ENCODE peak calls at places on chromosomes 7 and 10, in ten cellular contexts. One of them, this sample, is unnamed.

GRCh38 chr7:131249003-131249402 is 78.7 kb upstream of the MKLN1 start:
- DNase-seq in colonic mucosa: peak
- DNase-seq in AG04449: peak
- DNase-seq in fibroblast of pulmonary artery: peak
- DNase-seq in AG09319: peak
- DNase-seq in fibroblast of mammary gland: peak
- DNase-seq in neural progenitor cell: no peak
- DNase-seq in cardiac fibroblast: peak
- DNase-seq in endodermal cell: peak
- DNase-seq in MCF 10A: peak
- DNase-seq in this sample: peak

GRCh38 chr10:127309609-127310008 is 113.2 kb upstream of the INSYN2A start:
- DNase-seq in colonic mucosa: no peak
- DNase-seq in AG04449: no peak
- DNase-seq in fibroblast of pulmonary artery: peak
- DNase-seq in AG09319: peak
- DNase-seq in fibroblast of mammary gland: peak
- DNase-seq in neural progenitor cell: no peak
- DNase-seq in cardiac fibroblast: peak
- DNase-seq in endodermal cell: no peak
- DNase-seq in MCF 10A: no peak
- DNase-seq in this sample: no peak

GRCh38 chr7:70539622-70540021 is 592.3 kb upstream of the GALNT17 start:
- DNase-seq in colonic mucosa: no peak
- DNase-seq in AG04449: no peak
- DNase-seq in fibroblast of pulmonary artery: no peak
- DNase-seq in AG09319: no peak
- DNase-seq in fibroblast of mammary gland: no peak
- DNase-seq in neural progenitor cell: no peak
- DNase-seq in cardiac fibroblast: no peak
- DNase-seq in endodermal cell: no peak
- DNase-seq in MCF 10A: no peak
- DNase-seq in this sample: no peak

GRCh38 chr10:110735620-110736027 is 91.5 kb downstream of the RBM20 start:
- DNase-seq in colonic mucosa: no peak
- DNase-seq in AG04449: no peak
- DNase-seq in fibroblast of pulmonary artery: no peak
- DNase-seq in AG09319: no peak
- DNase-seq in fibroblast of mammary gland: no peak
- DNase-seq in neural progenitor cell: no peak
- DNase-seq in cardiac fibroblast: no peak
- DNase-seq in endodermal cell: no peak
- DNase-seq in MCF 10A: no peak
- DNase-seq in this sample: no peak

GRCh38 chr7:44534501-44534900 is 6.6 kb downstream of the NPC1L1 start:
- DNase-seq in colonic mucosa: peak
- DNase-seq in AG04449: no peak
- DNase-seq in fibroblast of pulmonary artery: peak
- DNase-seq in AG09319: no peak
- DNase-seq in fibroblast of mammary gland: peak
- DNase-seq in neural progenitor cell: peak
- DNase-seq in cardiac fibroblast: peak
- DNase-seq in endodermal cell: peak
- DNase-seq in MCF 10A: peak
- DNase-seq in this sample: no peak

GRCh38 chr7:132216847-132217246 is 359.4 kb downstream of the PLXNA4 start:
- DNase-seq in colonic mucosa: no peak
- DNase-seq in AG04449: no peak
- DNase-seq in fibroblast of pulmonary artery: no peak
- DNase-seq in AG09319: no peak
- DNase-seq in fibroblast of mammary gland: no peak
- DNase-seq in neural progenitor cell: no peak
- DNase-seq in cardiac fibroblast: no peak
- DNase-seq in endodermal cell: no peak
- DNase-seq in MCF 10A: no peak
- DNase-seq in this sample: no peak

GRCh38 chr10:22022257-22023051 is 18.9 kb upstream of the DNAJC1 start:
- DNase-seq in colonic mucosa: peak
- DNase-seq in AG04449: no peak
- DNase-seq in fibroblast of pulmonary artery: peak
- DNase-seq in AG09319: no peak
- DNase-seq in fibroblast of mammary gland: peak
- DNase-seq in neural progenitor cell: no peak
- DNase-seq in cardiac fibroblast: no peak
- DNase-seq in endodermal cell: no peak
- DNase-seq in MCF 10A: no peak
- DNase-seq in this sample: no peak

GRCh38 chr10:43340619-43341018 is 30.8 kb upstream of the FXYD4 start:
- DNase-seq in colonic mucosa: no peak
- DNase-seq in AG04449: no peak
- DNase-seq in fibroblast of pulmonary artery: no peak
- DNase-seq in AG09319: no peak
- DNase-seq in fibroblast of mammary gland: peak
- DNase-seq in neural progenitor cell: no peak
- DNase-seq in cardiac fibroblast: no peak
- DNase-seq in endodermal cell: no peak
- DNase-seq in MCF 10A: peak
- DNase-seq in this sample: no peak

GRCh38 chr10:95500649-95501048 is 60.5 kb downstream of the SORBS1 start:
- DNase-seq in colonic mucosa: no peak
- DNase-seq in AG04449: no peak
- DNase-seq in fibroblast of pulmonary artery: no peak
- DNase-seq in AG09319: no peak
- DNase-seq in fibroblast of mammary gland: no peak
- DNase-seq in neural progenitor cell: no peak
- DNase-seq in cardiac fibroblast: no peak
- DNase-seq in endodermal cell: no peak
- DNase-seq in MCF 10A: no peak
- DNase-seq in this sample: no peak

GRCh38 chr7:65001291-65001814 is 5.1 kb downstream of the ERV3-1 start:
- DNase-seq in colonic mucosa: no peak
- DNase-seq in AG04449: no peak
- DNase-seq in fibroblast of pulmonary artery: no peak
- DNase-seq in AG09319: no peak
- DNase-seq in fibroblast of mammary gland: no peak
- DNase-seq in neural progenitor cell: no peak
- DNase-seq in cardiac fibroblast: no peak
- DNase-seq in endodermal cell: no peak
- DNase-seq in MCF 10A: no peak
- DNase-seq in this sample: no peak

GRCh38 chr10:43197834-43198681 is 59.8 kb downstream of the CSGALNACT2 start:
- DNase-seq in colonic mucosa: no peak
- DNase-seq in AG04449: no peak
- DNase-seq in fibroblast of pulmonary artery: no peak
- DNase-seq in AG09319: no peak
- DNase-seq in fibroblast of mammary gland: no peak
- DNase-seq in neural progenitor cell: peak
- DNase-seq in cardiac fibroblast: peak
- DNase-seq in endodermal cell: peak
- DNase-seq in MCF 10A: peak
- DNase-seq in this sample: no peak

GRCh38 chr10:25047088-25047487 is 30.7 kb downstream of the THNSL1 start:
- DNase-seq in colonic mucosa: no peak
- DNase-seq in AG04449: no peak
- DNase-seq in fibroblast of pulmonary artery: no peak
- DNase-seq in AG09319: no peak
- DNase-seq in fibroblast of mammary gland: no peak
- DNase-seq in neural progenitor cell: no peak
- DNase-seq in cardiac fibroblast: no peak
- DNase-seq in endodermal cell: no peak
- DNase-seq in MCF 10A: no peak
- DNase-seq in this sample: no peak

GRCh38 chr10:122232781-122233180 is 38.3 kb upstream of the BTBD16 start:
- DNase-seq in colonic mucosa: no peak
- DNase-seq in AG04449: peak
- DNase-seq in fibroblast of pulmonary artery: peak
- DNase-seq in AG09319: no peak
- DNase-seq in fibroblast of mammary gland: peak
- DNase-seq in neural progenitor cell: no peak
- DNase-seq in cardiac fibroblast: peak
- DNase-seq in endodermal cell: no peak
- DNase-seq in MCF 10A: no peak
- DNase-seq in this sample: peak

GRCh38 chr10:51689536-51689935 is 9.9 kb downstream of the CSTF2T start:
- DNase-seq in colonic mucosa: no peak
- DNase-seq in AG04449: no peak
- DNase-seq in fibroblast of pulmonary artery: no peak
- DNase-seq in AG09319: no peak
- DNase-seq in fibroblast of mammary gland: no peak
- DNase-seq in neural progenitor cell: no peak
- DNase-seq in cardiac fibroblast: no peak
- DNase-seq in endodermal cell: no peak
- DNase-seq in MCF 10A: no peak
- DNase-seq in this sample: no peak

GRCh38 chr7:132472463-132473120 is 103.7 kb downstream of the PLXNA4 start:
- DNase-seq in colonic mucosa: no peak
- DNase-seq in AG04449: peak
- DNase-seq in fibroblast of pulmonary artery: peak
- DNase-seq in AG09319: no peak
- DNase-seq in fibroblast of mammary gland: peak
- DNase-seq in neural progenitor cell: no peak
- DNase-seq in cardiac fibroblast: no peak
- DNase-seq in endodermal cell: no peak
- DNase-seq in MCF 10A: peak
- DNase-seq in this sample: no peak

GRCh38 chr10:79066460-79067240 is 2.1 kb upstream of the ZMIZ1 start:
- DNase-seq in colonic mucosa: peak
- DNase-seq in AG04449: no peak
- DNase-seq in fibroblast of pulmonary artery: peak
- DNase-seq in AG09319: no peak
- DNase-seq in fibroblast of mammary gland: peak
- DNase-seq in neural progenitor cell: peak
- DNase-seq in cardiac fibroblast: peak
- DNase-seq in endodermal cell: peak
- DNase-seq in MCF 10A: peak
- DNase-seq in this sample: no peak
- TF ChIP-seq CTCF in colonic mucosa: peak
- TF ChIP-seq CTCF in AG04449: peak
- TF ChIP-seq CTCF in fibroblast of pulmonary artery: peak
- TF ChIP-seq CTCF in AG09319: peak
- TF ChIP-seq CTCF in fibroblast of mammary gland: peak
- TF ChIP-seq CTCF in neural progenitor cell: peak
- TF ChIP-seq CTCF in cardiac fibroblast: no peak
- TF ChIP-seq CTCF in endodermal cell: peak
- TF ChIP-seq CTCF in MCF 10A: no peak
- TF ChIP-seq CTCF in this sample: peak

DNA sequence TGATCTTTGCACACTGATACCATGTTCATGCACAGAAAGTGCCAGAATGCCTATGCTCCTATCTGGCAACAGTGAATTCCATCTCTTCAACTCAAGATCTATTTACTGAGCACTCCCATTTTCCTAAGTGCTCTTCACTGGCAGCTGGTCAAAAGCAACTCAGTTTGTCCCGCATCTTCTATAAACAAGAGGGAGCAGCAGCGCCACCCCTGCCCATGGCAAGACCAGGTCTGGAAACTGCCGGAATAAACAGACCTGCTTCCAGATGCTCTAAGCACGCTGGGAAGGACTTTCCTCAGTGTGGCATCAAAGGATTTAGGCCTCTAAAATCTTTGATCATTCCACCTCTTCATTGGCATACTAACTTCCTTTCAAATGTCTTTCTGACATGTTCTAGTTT is 104.4 kb upstream of the MACROH2A2 start:
- DNase-seq in colonic mucosa: no peak
- DNase-seq in AG04449: no peak
- DNase-seq in fibroblast of pulmonary artery: no peak
- DNase-seq in AG09319: no peak
- DNase-seq in fibroblast of mammary gland: no peak
- DNase-seq in neural progenitor cell: no peak
- DNase-seq in cardiac fibroblast: no peak
- DNase-seq in endodermal cell: no peak
- DNase-seq in MCF 10A: no peak
- DNase-seq in this sample: no peak
- TF ChIP-seq CTCF in colonic mucosa: no peak
- TF ChIP-seq CTCF in AG04449: no peak
- TF ChIP-seq CTCF in fibroblast of pulmonary artery: no peak
- TF ChIP-seq CTCF in AG09319: no peak
- TF ChIP-seq CTCF in fibroblast of mammary gland: no peak
- TF ChIP-seq CTCF in neural progenitor cell: no peak
- TF ChIP-seq CTCF in cardiac fibroblast: no peak
- TF ChIP-seq CTCF in endodermal cell: no peak
- TF ChIP-seq CTCF in MCF 10A: no peak
- TF ChIP-seq CTCF in this sample: no peak

GRCh38 chr7:129401968-129402860 is 32.0 kb upstream of the STRIP2 start:
- DNase-seq in colonic mucosa: no peak
- DNase-seq in AG04449: no peak
- DNase-seq in fibroblast of pulmonary artery: peak
- DNase-seq in AG09319: no peak
- DNase-seq in fibroblast of mammary gland: peak
- DNase-seq in neural progenitor cell: no peak
- DNase-seq in cardiac fibroblast: peak
- DNase-seq in endodermal cell: peak
- DNase-seq in MCF 10A: peak
- DNase-seq in this sample: no peak
- TF ChIP-seq CTCF in colonic mucosa: no peak
- TF ChIP-seq CTCF in AG04449: no peak
- TF ChIP-seq CTCF in fibroblast of pulmonary artery: peak
- TF ChIP-seq CTCF in AG09319: peak
- TF ChIP-seq CTCF in fibroblast of mammary gland: peak
- TF ChIP-seq CTCF in neural progenitor cell: no peak
- TF ChIP-seq CTCF in cardiac fibroblast: peak
- TF ChIP-seq CTCF in endodermal cell: peak
- TF ChIP-seq CTCF in MCF 10A: peak
- TF ChIP-seq CTCF in this sample: peak

GRCh38 chr10:116627386-116627933 is 6.7 kb downstream of the PNLIPRP2 start:
- DNase-seq in colonic mucosa: peak
- DNase-seq in AG04449: no peak
- DNase-seq in fibroblast of pulmonary artery: no peak
- DNase-seq in AG09319: no peak
- DNase-seq in fibroblast of mammary gland: no peak
- DNase-seq in neural progenitor cell: peak
- DNase-seq in cardiac fibroblast: no peak
- DNase-seq in endodermal cell: peak
- DNase-seq in MCF 10A: peak
- DNase-seq in this sample: no peak
- TF ChIP-seq CTCF in colonic mucosa: peak
- TF ChIP-seq CTCF in AG04449: peak
- TF ChIP-seq CTCF in fibroblast of pulmonary artery: peak
- TF ChIP-seq CTCF in AG09319: peak
- TF ChIP-seq CTCF in fibroblast of mammary gland: no peak
- TF ChIP-seq CTCF in neural progenitor cell: peak
- TF ChIP-seq CTCF in cardiac fibroblast: peak
- TF ChIP-seq CTCF in endodermal cell: peak
- TF ChIP-seq CTCF in MCF 10A: no peak
- TF ChIP-seq CTCF in this sample: peak

GRCh38 chr10:86169506-86170254 is 196.9 kb downstream of the GRID1 start:
- DNase-seq in colonic mucosa: no peak
- DNase-seq in AG04449: no peak
- DNase-seq in fibroblast of pulmonary artery: no peak
- DNase-seq in AG09319: no peak
- DNase-seq in fibroblast of mammary gland: no peak
- DNase-seq in neural progenitor cell: no peak
- DNase-seq in cardiac fibroblast: no peak
- DNase-seq in endodermal cell: no peak
- DNase-seq in MCF 10A: no peak
- DNase-seq in this sample: no peak
- TF ChIP-seq CTCF in colonic mucosa: no peak
- TF ChIP-seq CTCF in AG04449: no peak
- TF ChIP-seq CTCF in fibroblast of pulmonary artery: no peak
- TF ChIP-seq CTCF in AG09319: no peak
- TF ChIP-seq CTCF in fibroblast of mammary gland: no peak
- TF ChIP-seq CTCF in neural progenitor cell: no peak
- TF ChIP-seq CTCF in cardiac fibroblast: no peak
- TF ChIP-seq CTCF in endodermal cell: no peak
- TF ChIP-seq CTCF in MCF 10A: no peak
- TF ChIP-seq CTCF in this sample: no peak

GRCh38 chr7:73605601-73606220 is 18.6 kb downstream of the MLXIPL start:
- DNase-seq in colonic mucosa: no peak
- DNase-seq in AG04449: no peak
- DNase-seq in fibroblast of pulmonary artery: no peak
- DNase-seq in AG09319: no peak
- DNase-seq in fibroblast of mammary gland: no peak
- DNase-seq in neural progenitor cell: no peak
- DNase-seq in cardiac fibroblast: no peak
- DNase-seq in endodermal cell: no peak
- DNase-seq in MCF 10A: no peak
- DNase-seq in this sample: no peak
- TF ChIP-seq CTCF in colonic mucosa: no peak
- TF ChIP-seq CTCF in AG04449: no peak
- TF ChIP-seq CTCF in fibroblast of pulmonary artery: no peak
- TF ChIP-seq CTCF in AG09319: no peak
- TF ChIP-seq CTCF in fibroblast of mammary gland: no peak
- TF ChIP-seq CTCF in neural progenitor cell: no peak
- TF ChIP-seq CTCF in cardiac fibroblast: no peak
- TF ChIP-seq CTCF in endodermal cell: no peak
- TF ChIP-seq CTCF in MCF 10A: no peak
- TF ChIP-seq CTCF in this sample: no peak

This sample was measured in retinal pigment epithelial cell.